ENCODE peak calls at places on chromosome 2, in seven cellular contexts. Q is cardiac muscle cell, M is IMR-90, V is neural progenitor cell, K is upper lobe of left lung, S is pancreas, N is GM12865. G is an unnamed sample.

GRCh38 chr2:235863414-235863813 is 304.8 kb downstream of the GBX2 start:
- DNase-seq in Q (no peak), M (no peak), V (no peak), K (peak), S (no peak), N (no peak), G (no peak)

GRCh38 chr2:85741811-85742507 is 11.8 kb upstream of the ATOH8 start:
- DNase-seq in Q (peak), M (peak), V (peak), K (peak), S (no peak), N (no peak), G (peak)

GRCh38 chr2:97747285-97747684 is 33.9 kb downstream of the ZAP70 start:
- DNase-seq in Q (no peak), M (no peak), V (no peak), K (no peak), S (no peak), N (no peak), G (no peak)

GRCh38 chr2:10897956-10898355 is 13.8 kb upstream of the KCNF1 start:
- DNase-seq in Q (no peak), M (peak), V (no peak), K (no peak), S (no peak), N (no peak), G (peak)

GRCh38 chr2:96146151-96146880 is 1.1 kb upstream of the DUSP2 start:
- DNase-seq in Q (peak), M (peak), V (no peak), K (peak), S (no peak), N (peak), G (no peak)

GRCh38 chr2:31401580-31401979 is 13.0 kb downstream of the XDH start:
- DNase-seq in Q (peak), M (peak), V (no peak), K (no peak), S (no peak), N (no peak), G (peak)

GRCh38 chr2:193506035-193506434 is 1311.3 kb upstream of the TMEFF2 start:
- DNase-seq in Q (no peak), M (no peak), V (no peak), K (peak), S (no peak), N (no peak), G (no peak)

GRCh38 chr2:21004181-21004572 is 39.7 kb downstream of the APOB start:
- DNase-seq in Q (no peak), M (no peak), V (no peak), K (no peak), S (no peak), N (no peak), G (no peak)

GRCh38 chr2:223114170-223114569 is 62.2 kb downstream of the KCNE4 start:
- DNase-seq in Q (no peak), M (no peak), V (no peak), K (no peak), S (no peak), N (no peak), G (no peak)

GRCh38 chr2:214436470-214436869 is 25.6 kb downstream of the VWC2L start:
- DNase-seq in Q (no peak), M (no peak), V (no peak), K (no peak), S (no peak), N (no peak), G (no peak)

GRCh38 chr2:167480232-167480985 is 592.1 kb downstream of the XIRP2 start:
- DNase-seq in Q (no peak), M (no peak), V (no peak), K (no peak), S (no peak), N (peak), G (no peak)

GRCh38 chr2:113977660-113978523 is 88.0 kb downstream of the ACTR3 start:
- DNase-seq in Q (peak), M (peak), V (peak), K (no peak), S (peak), N (no peak), G (peak)

GRCh38 chr2:142834003-142834402 is 43.5 kb upstream of the KYNU start:
- DNase-seq in Q (peak), M (peak), V (no peak), K (no peak), S (no peak), N (no peak), G (peak)

GRCh38 chr2:128076461-128077106 is 14.4 kb upstream of the UGGT1 start:
- DNase-seq in Q (no peak), M (no peak), V (no peak), K (no peak), S (no peak), N (no peak), G (no peak)

GRCh38 chr2:138814123-138814883 is 34.1 kb upstream of the NXPH2 start:
- DNase-seq in Q (no peak), M (no peak), V (peak), K (no peak), S (no peak), N (peak), G (no peak)
- TF ChIP-seq CTCF in Q (peak), M (no peak), V (peak), K (no peak), S (no peak), N (peak), G (no peak)

DNA sequence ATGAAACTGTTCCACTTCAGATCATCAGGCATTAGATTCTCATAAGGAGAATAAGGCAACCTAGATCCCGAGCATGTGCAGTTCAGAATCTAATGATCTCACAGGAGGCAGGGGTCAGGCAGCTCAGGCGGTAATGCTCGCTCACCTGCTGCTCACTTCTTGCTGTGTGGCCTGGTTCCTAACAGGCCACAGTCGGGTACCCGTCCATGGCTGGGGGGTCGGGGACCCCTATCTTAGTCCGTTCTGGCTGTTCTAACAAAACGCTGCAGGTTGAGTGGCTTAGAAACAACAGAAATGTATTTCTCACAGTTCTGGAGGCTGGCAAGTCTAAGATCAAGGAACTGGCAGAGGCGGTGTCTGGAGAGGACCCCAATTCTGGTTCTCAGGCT is 79.2 kb downstream of the ASB1 start:
- DNase-seq in Q (no peak), M (no peak), V (no peak), K (no peak), S (no peak), N (no peak), G (no peak)
- H3K4me3 ChIP-seq in Q (no peak), M (no peak), V (no peak), K (no peak), S (no peak), N (no peak), G (no peak)

GRCh38 chr2:119256574-119256921 is 32.9 kb downstream of the STEAP3 start:
- DNase-seq in Q (no peak), M (no peak), V (no peak), K (no peak), S (no peak), N (no peak), G (no peak)
- TF ChIP-seq CTCF in Q (no peak), M (no peak), V (no peak), K (no peak), S (no peak), N (no peak), G (no peak)

GRCh38 chr2:950627-950992 is at the start of gene SNTG2:
- DNase-seq in Q (peak), M (no peak), V (peak), K (peak), S (peak), N (no peak), G (peak)
- H3K4me3 ChIP-seq in Q (peak), M (peak), V (peak), K (peak), S (peak), N (no peak), G (peak)

DNA sequence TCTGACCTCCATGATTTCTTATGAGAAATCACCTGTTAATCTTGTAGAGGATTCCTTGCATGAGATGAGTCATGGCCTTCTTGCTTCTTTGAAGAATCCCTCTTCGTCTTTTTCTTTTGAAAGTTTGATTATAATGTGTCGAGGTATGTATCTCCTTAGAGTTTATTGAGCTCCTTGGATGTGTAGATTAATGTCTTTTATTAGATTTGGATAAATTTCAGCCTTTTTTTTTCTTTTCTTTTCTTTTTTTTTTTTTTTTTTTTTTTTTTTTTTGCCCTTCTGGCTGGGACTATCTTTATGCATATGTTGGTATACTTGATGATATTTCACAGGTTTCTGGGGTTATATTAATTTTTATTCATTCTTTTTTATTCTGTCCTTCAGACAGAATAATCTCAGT is 72.3 kb upstream of the ITGA4 start:
- DNase-seq in Q (no peak), M (no peak), V (no peak), K (no peak), S (no peak), N (no peak), G (no peak)
- TF ChIP-seq CTCF in Q (no peak), M (no peak), V (no peak), K (no peak), S (no peak), N (no peak), G (no peak)